ENCODE peak calls at places on chromosome 18, in five cellular contexts. S, O, E, N and C are unnamed samples.

GRCh38 chr18:26869640-26870039 is 4.1 kb upstream of the AQP4 start:
- DNase-seq in S (no peak), O (no peak), E (no peak), N (no peak), C (no peak)

GRCh38 chr18:58967643-58968291 is 103.1 kb downstream of the ZNF532 start:
- DNase-seq in S (no peak), O (no peak), E (no peak), N (no peak), C (no peak)

GRCh38 chr18:50569930-50570329 is 10.0 kb downstream of the MAPK4 start:
- DNase-seq in S (peak; percentile 47), O (no peak), E (no peak), N (no peak), C (no peak)

GRCh38 chr18:12838178-12838634 is 45.8 kb downstream of the PTPN2 start:
- DNase-seq in S (no peak), O (peak; percentile 90), E (no peak), N (no peak), C (no peak)

GRCh38 chr18:9845256-9845655 is 40.5 kb upstream of the TXNDC2 start:
- DNase-seq in S (no peak), O (no peak), E (no peak), N (no peak), C (no peak)

GRCh38 chr18:9708882-9709877 is 1.1 kb downstream of the RAB31 start:
- DNase-seq in S (peak; percentile 35), O (no peak), E (no peak), N (no peak), C (no peak)

GRCh38 chr18:44781890-44782289 is 101.2 kb downstream of the SETBP1 start:
- DNase-seq in S (peak; percentile 41), O (no peak), E (no peak), N (no peak), C (no peak)

GRCh38 chr18:57027190-57027708 is 119.6 kb upstream of the BOD1L2 start:
- DNase-seq in S (no peak), O (no peak), E (no peak), N (no peak), C (no peak)

GRCh38 chr18:3885209-3885792 is 435.3 kb downstream of the TGIF1 start:
- DNase-seq in S (no peak), O (peak; percentile 27), E (no peak), N (no peak), C (no peak)

GRCh38 chr18:80105369-80106167 is 3.5 kb upstream of the ADNP2 start:
- DNase-seq in S (no peak), O (no peak), E (no peak), N (no peak), C (no peak)

GRCh38 chr18:39951321-39951720 is 2003.7 kb upstream of the PIK3C3 start:
- DNase-seq in S (no peak), O (no peak), E (no peak), N (no peak), C (no peak)
- H3K27me3 ChIP-seq in S (no peaks in the 10 kb centered on the region), O (no peaks in the 10 kb centered on the region), E (no peaks in the 10 kb centered on the region), N (no peaks in the 10 kb centered on the region), C (no peaks in the 10 kb centered on the region)

GRCh38 chr18:34594243-34594642 is 115.9 kb upstream of the DTNA start:
- DNase-seq in S (no peak), O (no peak), E (no peak), N (no peak), C (no peak)

GRCh38 chr18:34595673-34596072 is 114.4 kb upstream of the DTNA start:
- DNase-seq in S (no peak), O (peak; percentile 20), E (no peak), N (no peak), C (no peak)

GRCh38 chr18:34591920-34592444 is 118.1 kb upstream of the DTNA start:
- DNase-seq in S (no peak), O (no peak), E (no peak), N (no peak), C (no peak)

GRCh38 chr18:34592961-34593382 is 117.1 kb upstream of the DTNA start:
- DNase-seq in S (peak; percentile 88), O (no peak), E (peak; percentile 58), N (no peak), C (no peak)

DNA sequence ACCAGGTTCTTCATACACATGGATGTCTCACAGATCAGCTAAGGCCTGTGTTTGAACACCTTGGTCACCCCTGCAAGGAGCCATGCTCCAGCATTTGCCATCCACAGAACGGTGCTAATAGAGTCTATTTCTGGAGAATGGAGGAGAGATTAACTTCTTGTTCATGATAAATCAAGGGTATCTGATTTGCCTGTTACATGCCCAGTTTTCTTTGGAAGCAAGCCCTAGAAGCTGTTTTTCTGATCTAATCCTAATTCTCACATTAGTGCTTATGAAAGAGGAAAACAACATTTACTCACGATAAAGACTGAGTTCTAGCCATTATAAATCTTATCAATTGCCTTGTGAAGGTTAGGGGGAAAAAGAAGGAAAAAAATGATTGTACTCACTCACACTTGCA is 119.6 kb upstream of the DTNA start:
- DNase-seq in S (no peak), O (no peak), E (no peak), N (no peak), C (no peak)
- H3K4me1 ChIP-seq in S (peaks cover 34% of the 10 kb centered on the region), O (no peaks in the 10 kb centered on the region), E (peaks cover 16% of the 10 kb centered on the region), N (no peaks in the 10 kb centered on the region), C (no peaks in the 10 kb centered on the region)

DNA sequence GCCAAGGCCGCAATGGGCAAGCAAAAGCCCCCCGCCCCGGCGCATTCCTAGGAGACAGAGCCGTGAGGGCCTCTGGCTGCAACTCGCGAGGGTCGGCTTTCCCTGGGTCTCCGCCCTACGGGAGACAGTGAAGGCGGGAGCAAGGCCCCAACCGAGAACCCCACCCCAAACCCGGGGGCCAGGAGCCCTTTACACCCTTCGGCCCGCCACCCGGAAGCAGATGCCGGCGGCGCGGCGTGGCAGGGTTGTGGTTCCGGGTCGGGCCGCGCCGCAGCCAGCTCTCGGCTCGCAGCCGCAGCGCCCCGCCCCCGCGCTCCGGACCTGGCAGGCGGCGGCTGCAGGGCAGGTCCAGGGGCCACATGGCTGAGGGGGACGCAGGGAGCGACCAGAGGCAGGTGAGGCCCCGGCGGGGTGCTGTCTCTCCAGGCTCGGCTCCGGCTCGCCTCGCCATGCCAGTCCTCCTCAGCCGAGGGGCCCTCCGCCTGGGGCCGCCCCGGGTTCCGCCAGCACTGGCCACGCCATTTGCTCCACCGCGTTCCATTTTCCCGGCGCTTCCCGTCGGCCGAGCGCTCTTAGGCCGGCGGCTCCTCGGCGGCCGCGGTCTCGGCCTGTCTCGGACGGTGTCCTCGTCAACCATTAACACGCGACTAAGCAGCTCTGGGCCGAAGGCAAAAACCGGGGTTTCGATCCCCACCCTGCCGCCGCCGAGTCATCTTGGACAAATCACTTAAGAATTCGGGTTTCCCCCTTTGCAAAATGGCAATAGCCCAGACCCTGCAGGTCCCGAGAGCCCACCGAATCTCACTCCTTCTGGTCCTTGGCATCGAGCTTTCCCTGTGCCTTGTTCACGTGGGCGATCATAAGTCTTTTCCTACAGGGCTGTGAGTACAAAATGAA is at the start of gene IMPACT:
- DNase-seq in S (peak; percentile 91), O (peak; percentile 38), E (peak; percentile 81), N (peak; percentile 64), C (peak; percentile 67)
- H3K27ac ChIP-seq in S (peak within 1 kb of the TSS; percentile 93), O (peak within 1 kb of the TSS; percentile 56), E (peak within 1 kb of the TSS; percentile 85), N (peak within 1 kb of the TSS; percentile 29), C (peak within 1 kb of the TSS; percentile 23)

GRCh38 chr18:2424420-2424819 is 146.9 kb downstream of the METTL4 start:
- DNase-seq in S (no peak), O (no peak), E (no peak), N (no peak), C (no peak)
- H3K27me3 ChIP-seq in S (no peaks in the 10 kb centered on the region), O (no peaks in the 10 kb centered on the region), E (no peaks in the 10 kb centered on the region), N (no peaks in the 10 kb centered on the region), C (no peaks in the 10 kb centered on the region)

DNA sequence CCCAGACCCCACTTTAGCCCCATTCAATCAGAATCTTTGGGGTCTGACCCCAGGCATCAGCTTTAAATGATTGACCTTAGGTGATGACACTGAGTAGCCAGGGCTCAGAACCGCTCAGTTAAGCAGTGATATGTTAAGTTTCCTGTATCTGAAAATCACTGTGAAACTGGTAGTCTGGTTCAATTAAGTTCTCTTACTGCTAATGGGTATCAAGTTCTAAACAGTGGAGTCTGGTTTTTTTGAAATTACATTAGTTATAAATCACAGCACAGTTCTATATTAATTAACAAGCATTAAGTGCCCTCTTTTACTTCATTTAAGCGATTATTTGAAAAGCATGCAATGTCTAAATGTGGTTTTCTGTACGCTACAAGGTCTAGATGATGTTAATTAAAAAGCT is 117.9 kb downstream of the HAUS1 start:
- DNase-seq in S (no peak), O (no peak), E (no peak), N (no peak), C (no peak)
- H3K4me1 ChIP-seq in S (peaks cover 30% of the 10 kb centered on the region), O (no peaks in the 10 kb centered on the region), E (peaks cover 39% of the 10 kb centered on the region), N (peaks cover 46% of the 10 kb centered on the region), C (peaks cover 14% of the 10 kb centered on the region)